ENCODE peak calls at places on chromosomes 5 and 9, in six cellular contexts. U, E, L, F, B and W are unnamed samples.

GRCh38 chr5:179110528-179110927 is 50.4 kb downstream of the ZNF354C start:
- DNase-seq in U (no peak), E (peak; percentile 47), L (no peak), F (no peak), B (no peak), W (no peak)

GRCh38 chr9:23825700-23826099 is 340 bp downstream of the ELAVL2 start:
- DNase-seq in U (no peak), E (no peak), L (no peak), F (no peak), B (no peak), W (no peak)

GRCh38 chr5:143208781-143209510 is 194.5 kb downstream of the NR3C1 start:
- DNase-seq in U (no peak), E (no peak), L (no peak), F (no peak), B (no peak), W (no peak)

GRCh38 chr5:143322178-143322577 is 81.3 kb downstream of the NR3C1 start:
- DNase-seq in U (no peak), E (no peak), L (no peak), F (no peak), B (no peak), W (no peak)

GRCh38 chr5:96924016-96924443 is 11.8 kb upstream of the LNPEP start:
- DNase-seq in U (no peak), E (no peak), L (no peak), F (no peak), B (no peak), W (no peak)

GRCh38 chr9:34458967-34459355 is 356 bp downstream of the DNAI1 start:
- DNase-seq in U (no peak), E (peak; percentile 77), L (no peak), F (no peak), B (no peak), W (no peak)

GRCh38 chr9:128026255-128027165 is 40.6 kb downstream of the NAIF1 start:
- DNase-seq in U (peak; percentile 79), E (peak; percentile 91), L (no peak), F (no peak), B (peak; percentile 53), W (no peak)

GRCh38 chr5:82467006-82467561 is 188.9 kb upstream of the RPS23 start:
- DNase-seq in U (no peak), E (no peak), L (no peak), F (no peak), B (no peak), W (no peak)

GRCh38 chr5:157952374-157952685 is 93.4 kb upstream of the CLINT1 start:
- DNase-seq in U (no peak), E (no peak), L (no peak), F (no peak), B (no peak), W (no peak)

GRCh38 chr9:33407061-33407460 is 4.7 kb upstream of the AQP7 start:
- DNase-seq in U (no peak), E (no peak), L (no peak), F (no peak), B (no peak), W (no peak)

GRCh38 chr9:92133949-92134604 is 18.9 kb upstream of the SPTLC1 start:
- DNase-seq in U (peak; percentile 91), E (peak; percentile 94), L (peak; percentile 27), F (peak; percentile 74), B (peak; percentile 68), W (peak; percentile 81)

GRCh38 chr9:136483589-136484152 is 831 bp upstream of the SEC16A start:
- DNase-seq in U (peak; percentile 99), E (peak; percentile 99), L (peak; percentile 72), F (peak; percentile 85), B (peak; percentile 94), W (peak; percentile 93)

GRCh38 chr5:160213537-160213936 is 15.8 kb upstream of the FABP6 start:
- DNase-seq in U (no peak), E (no peak), L (no peak), F (no peak), B (no peak), W (no peak)

GRCh38 chr5:73826761-73827450 is 200.9 kb downstream of the ARHGEF28 start:
- DNase-seq in U (no peak), E (no peak), L (peak; percentile 70), F (no peak), B (no peak), W (no peak)

GRCh38 chr5:92907914-92908606 is 673.0 kb downstream of the NR2F1-AS1 start:
- DNase-seq in U (no peak), E (no peak), L (no peak), F (no peak), B (no peak), W (no peak)

GRCh38 chr9:37994639-37995347 is 74.2 kb downstream of the SHB start:
- DNase-seq in U (peak; percentile 65), E (peak; percentile 85), L (no peak), F (peak; percentile 95), B (peak; percentile 51), W (no peak)

GRCh38 chr5:114237766-114238165 is 124.1 kb upstream of the KCNN2 start:
- DNase-seq in U (no peak), E (no peak), L (no peak), F (no peak), B (no peak), W (no peak)

GRCh38 chr5:172059661-172060100 is 53.2 kb upstream of the FBXW11 start:
- DNase-seq in U (no peak), E (no peak), L (no peak), F (no peak), B (no peak), W (no peak)

GRCh38 chr9:87069690-87070089 is 122.4 kb upstream of the GAS1 start:
- DNase-seq in U (no peak), E (no peak), L (no peak), F (no peak), B (no peak), W (no peak)

GRCh38 chr9:89149726-89150125 is 28.9 kb downstream of the SHC3 start:
- DNase-seq in U (no peak), E (no peak), L (peak; percentile 27), F (no peak), B (no peak), W (no peak)

GRCh38 chr5:73541981-73542380 is 23.5 kb downstream of the ANKRA2 start:
- DNase-seq in U (no peak), E (no peak), L (no peak), F (no peak), B (no peak), W (no peak)